ENCODE peak calls at places on chromosomes 11 and 22, in four cellular contexts. One of them, this sample, is unnamed.

GRCh38 chr22:48404801-48405447 is 1422.7 kb downstream of the BRD1 start:
- DNase-seq in NCI-H2107: no peak
- DNase-seq in colonic mucosa: no peak
- DNase-seq in natural killer cell treated with Interleukin-12 subunit alpha and Interleukin-12 subunit beta and Interleukin-15 and Interleukin-18, amount 100 ng/mL, for 72 hours: peak; percentile 44
- DNase-seq in this sample: no peak

GRCh38 chr11:66523611-66524010 is 13.2 kb downstream of the BBS1 start:
- DNase-seq in NCI-H2107: no peak
- DNase-seq in natural killer cell treated with Interleukin-12 subunit alpha and Interleukin-12 subunit beta and Interleukin-15 and Interleukin-18, amount 100 ng/mL, for 72 hours: no peak
- DNase-seq in colonic mucosa: no peak
- DNase-seq in this sample: no peak

GRCh38 chr22:37187891-37188761 is at the start of gene C1QTNF6:
- DNase-seq in colonic mucosa: peak; percentile 65
- DNase-seq in natural killer cell treated with Interleukin-12 subunit alpha and Interleukin-12 subunit beta and Interleukin-15 and Interleukin-18, amount 100 ng/mL, for 72 hours: no peak
- DNase-seq in NCI-H2107: no peak
- DNase-seq in this sample: no peak

GRCh38 chr11:20611892-20612291 is 12.5 kb downstream of the SLC6A5 start:
- DNase-seq in natural killer cell treated with Interleukin-12 subunit alpha and Interleukin-12 subunit beta and Interleukin-15 and Interleukin-18, amount 100 ng/mL, for 72 hours: no peak
- DNase-seq in NCI-H2107: no peak
- DNase-seq in colonic mucosa: no peak
- DNase-seq in this sample: no peak

GRCh38 chr11:85685820-85686459 is at the start of gene CCDC89:
- DNase-seq in NCI-H2107: no peak
- DNase-seq in natural killer cell treated with Interleukin-12 subunit alpha and Interleukin-12 subunit beta and Interleukin-15 and Interleukin-18, amount 100 ng/mL, for 72 hours: no peak
- DNase-seq in colonic mucosa: peak; percentile 59
- DNase-seq in this sample: no peak

GRCh38 chr11:18383388-18384156 is 10.8 kb upstream of the LDHA start:
- DNase-seq in natural killer cell treated with Interleukin-12 subunit alpha and Interleukin-12 subunit beta and Interleukin-15 and Interleukin-18, amount 100 ng/mL, for 72 hours: peak; percentile 83
- DNase-seq in colonic mucosa: peak; percentile 90
- DNase-seq in NCI-H2107: no peak
- DNase-seq in this sample: peak; percentile 41

GRCh38 chr11:8261921-8262551 is 1.6 kb downstream of the LMO1 start:
- DNase-seq in NCI-H2107: no peak
- DNase-seq in colonic mucosa: no peak
- DNase-seq in natural killer cell treated with Interleukin-12 subunit alpha and Interleukin-12 subunit beta and Interleukin-15 and Interleukin-18, amount 100 ng/mL, for 72 hours: no peak
- DNase-seq in this sample: no peak

GRCh38 chr22:38112361-38112760 is 1.9 kb upstream of the BAIAP2L2 start:
- DNase-seq in natural killer cell treated with Interleukin-12 subunit alpha and Interleukin-12 subunit beta and Interleukin-15 and Interleukin-18, amount 100 ng/mL, for 72 hours: no peak
- DNase-seq in colonic mucosa: peak; percentile 57
- DNase-seq in NCI-H2107: no peak
- DNase-seq in this sample: no peak

GRCh38 chr11:115657586-115657985 is 153.4 kb upstream of the CADM1 start:
- DNase-seq in natural killer cell treated with Interleukin-12 subunit alpha and Interleukin-12 subunit beta and Interleukin-15 and Interleukin-18, amount 100 ng/mL, for 72 hours: no peak
- DNase-seq in NCI-H2107: no peak
- DNase-seq in colonic mucosa: no peak
- DNase-seq in this sample: no peak

GRCh38 chr11:12258451-12258850 is 118.9 kb upstream of the PARVA start:
- DNase-seq in natural killer cell treated with Interleukin-12 subunit alpha and Interleukin-12 subunit beta and Interleukin-15 and Interleukin-18, amount 100 ng/mL, for 72 hours: no peak
- DNase-seq in NCI-H2107: no peak
- DNase-seq in colonic mucosa: no peak
- DNase-seq in this sample: no peak

GRCh38 chr22:27192135-27192900 is 534.9 kb downstream of the MIAT start:
- DNase-seq in colonic mucosa: no peak
- DNase-seq in natural killer cell treated with Interleukin-12 subunit alpha and Interleukin-12 subunit beta and Interleukin-15 and Interleukin-18, amount 100 ng/mL, for 72 hours: no peak
- DNase-seq in NCI-H2107: no peak
- DNase-seq in this sample: no peak

GRCh38 chr11:96338910-96339703 is 3.9 kb downstream of the MAML2 start:
- DNase-seq in natural killer cell treated with Interleukin-12 subunit alpha and Interleukin-12 subunit beta and Interleukin-15 and Interleukin-18, amount 100 ng/mL, for 72 hours: peak; percentile 87
- DNase-seq in colonic mucosa: peak; percentile 48
- DNase-seq in NCI-H2107: no peak
- DNase-seq in this sample: no peak

GRCh38 chr11:94604496-94604895 is 37.3 kb downstream of the PIWIL4 start:
- DNase-seq in colonic mucosa: no peak
- DNase-seq in NCI-H2107: no peak
- DNase-seq in natural killer cell treated with Interleukin-12 subunit alpha and Interleukin-12 subunit beta and Interleukin-15 and Interleukin-18, amount 100 ng/mL, for 72 hours: no peak
- DNase-seq in this sample: no peak

GRCh38 chr22:24699861-24700260 is 74.7 kb downstream of the PIWIL3 start:
- DNase-seq in natural killer cell treated with Interleukin-12 subunit alpha and Interleukin-12 subunit beta and Interleukin-15 and Interleukin-18, amount 100 ng/mL, for 72 hours: no peak
- DNase-seq in colonic mucosa: no peak
- DNase-seq in NCI-H2107: no peak
- DNase-seq in this sample: no peak

GRCh38 chr22:35882226-35883027 is 146.2 kb downstream of the RBFOX2 start:
- DNase-seq in colonic mucosa: no peak
- DNase-seq in natural killer cell treated with Interleukin-12 subunit alpha and Interleukin-12 subunit beta and Interleukin-15 and Interleukin-18, amount 100 ng/mL, for 72 hours: no peak
- DNase-seq in NCI-H2107: no peak
- DNase-seq in this sample: no peak

GRCh38 chr11:119754199-119754598 is 25.2 kb upstream of the NECTIN1 start:
- DNase-seq in natural killer cell treated with Interleukin-12 subunit alpha and Interleukin-12 subunit beta and Interleukin-15 and Interleukin-18, amount 100 ng/mL, for 72 hours: no peak
- DNase-seq in colonic mucosa: no peak
- DNase-seq in NCI-H2107: no peak
- DNase-seq in this sample: no peak

GRCh38 chr11:64619811-64620285 is 28.8 kb downstream of the SLC22A12 start:
- DNase-seq in NCI-H2107: no peak
- DNase-seq in natural killer cell treated with Interleukin-12 subunit alpha and Interleukin-12 subunit beta and Interleukin-15 and Interleukin-18, amount 100 ng/mL, for 72 hours: no peak
- DNase-seq in colonic mucosa: peak; percentile 29
- DNase-seq in this sample: no peak

GRCh38 chr22:45966320-45966891 is 10.6 kb downstream of the WNT7B start:
- DNase-seq in colonic mucosa: no peak
- DNase-seq in NCI-H2107: peak; percentile 69
- DNase-seq in natural killer cell treated with Interleukin-12 subunit alpha and Interleukin-12 subunit beta and Interleukin-15 and Interleukin-18, amount 100 ng/mL, for 72 hours: no peak
- DNase-seq in this sample: no peak

GRCh38 chr11:13984616-13985474 is 22.3 kb downstream of the SPON1 start:
- DNase-seq in NCI-H2107: no peak
- DNase-seq in natural killer cell treated with Interleukin-12 subunit alpha and Interleukin-12 subunit beta and Interleukin-15 and Interleukin-18, amount 100 ng/mL, for 72 hours: no peak
- DNase-seq in colonic mucosa: no peak
- DNase-seq in this sample: no peak

GRCh38 chr11:13168281-13168680 is 109.3 kb upstream of the BMAL1 start:
- DNase-seq in natural killer cell treated with Interleukin-12 subunit alpha and Interleukin-12 subunit beta and Interleukin-15 and Interleukin-18, amount 100 ng/mL, for 72 hours: no peak
- DNase-seq in colonic mucosa: no peak
- DNase-seq in NCI-H2107: no peak
- DNase-seq in this sample: no peak

GRCh38 chr11:73270855-73271477 is 1.2 kb upstream of the P2RY6 start:
- DNase-seq in natural killer cell treated with Interleukin-12 subunit alpha and Interleukin-12 subunit beta and Interleukin-15 and Interleukin-18, amount 100 ng/mL, for 72 hours: peak; percentile 58
- DNase-seq in colonic mucosa: no peak
- DNase-seq in NCI-H2107: no peak
- DNase-seq in this sample: no peak

GRCh38 chr22:44342347-44342956 is 29.7 kb upstream of the SHISAL1 start:
- DNase-seq in natural killer cell treated with Interleukin-12 subunit alpha and Interleukin-12 subunit beta and Interleukin-15 and Interleukin-18, amount 100 ng/mL, for 72 hours: no peak
- DNase-seq in colonic mucosa: no peak
- DNase-seq in NCI-H2107: no peak
- DNase-seq in this sample: no peak

GRCh38 chr22:23498811-23499798 is 81.0 kb downstream of the IGLL1 start:
- DNase-seq in natural killer cell treated with Interleukin-12 subunit alpha and Interleukin-12 subunit beta and Interleukin-15 and Interleukin-18, amount 100 ng/mL, for 72 hours: no peak
- DNase-seq in NCI-H2107: no peak
- DNase-seq in colonic mucosa: no peak
- DNase-seq in this sample: no peak

GRCh38 chr11:19237381-19237780 is 3.4 kb downstream of the E2F8 start:
- DNase-seq in natural killer cell treated with Interleukin-12 subunit alpha and Interleukin-12 subunit beta and Interleukin-15 and Interleukin-18, amount 100 ng/mL, for 72 hours: no peak
- DNase-seq in colonic mucosa: no peak
- DNase-seq in NCI-H2107: no peak
- DNase-seq in this sample: no peak

GRCh38 chr22:45818130-45819085 is 146.8 kb downstream of the ATXN10 start:
- DNase-seq in NCI-H2107: no peak
- DNase-seq in colonic mucosa: no peak
- DNase-seq in natural killer cell treated with Interleukin-12 subunit alpha and Interleukin-12 subunit beta and Interleukin-15 and Interleukin-18, amount 100 ng/mL, for 72 hours: no peak
- DNase-seq in this sample: no peak

GRCh38 chr22:38284042-38284402 is 11.2 kb upstream of the TMEM184B start:
- DNase-seq in colonic mucosa: no peak
- DNase-seq in natural killer cell treated with Interleukin-12 subunit alpha and Interleukin-12 subunit beta and Interleukin-15 and Interleukin-18, amount 100 ng/mL, for 72 hours: no peak
- DNase-seq in NCI-H2107: no peak
- DNase-seq in this sample: no peak

GRCh38 chr22:22928666-22929380 is 41.2 kb downstream of the IGLL5 start:
- DNase-seq in colonic mucosa: peak; percentile 28
- DNase-seq in NCI-H2107: no peak
- DNase-seq in natural killer cell treated with Interleukin-12 subunit alpha and Interleukin-12 subunit beta and Interleukin-15 and Interleukin-18, amount 100 ng/mL, for 72 hours: no peak
- DNase-seq in this sample: no peak

GRCh38 chr22:28154856-28155255 is 235.8 kb upstream of the PITPNB start:
- DNase-seq in natural killer cell treated with Interleukin-12 subunit alpha and Interleukin-12 subunit beta and Interleukin-15 and Interleukin-18, amount 100 ng/mL, for 72 hours: no peak
- DNase-seq in NCI-H2107: no peak
- DNase-seq in colonic mucosa: no peak
- DNase-seq in this sample: no peak

GRCh38 chr11:126282361-126282741 is 542 bp upstream of the TIRAP start:
- DNase-seq in NCI-H2107: no peak
- DNase-seq in natural killer cell treated with Interleukin-12 subunit alpha and Interleukin-12 subunit beta and Interleukin-15 and Interleukin-18, amount 100 ng/mL, for 72 hours: no peak
- DNase-seq in colonic mucosa: peak; percentile 53
- DNase-seq in this sample: no peak

GRCh38 chr11:44766112-44766971 is 39.6 kb downstream of the TSPAN18 start:
- DNase-seq in colonic mucosa: no peak
- DNase-seq in natural killer cell treated with Interleukin-12 subunit alpha and Interleukin-12 subunit beta and Interleukin-15 and Interleukin-18, amount 100 ng/mL, for 72 hours: no peak
- DNase-seq in NCI-H2107: no peak
- DNase-seq in this sample: no peak

GRCh38 chr11:76229690-76230240 is 23.5 kb upstream of the WNT11 start:
- DNase-seq in colonic mucosa: no peak
- DNase-seq in natural killer cell treated with Interleukin-12 subunit alpha and Interleukin-12 subunit beta and Interleukin-15 and Interleukin-18, amount 100 ng/mL, for 72 hours: no peak
- DNase-seq in NCI-H2107: no peak
- DNase-seq in this sample: no peak

GRCh38 chr11:134229131-134229790 is 4.8 kb downstream of the VPS26B start:
- DNase-seq in NCI-H2107: no peak
- DNase-seq in colonic mucosa: no peak
- DNase-seq in natural killer cell treated with Interleukin-12 subunit alpha and Interleukin-12 subunit beta and Interleukin-15 and Interleukin-18, amount 100 ng/mL, for 72 hours: no peak
- DNase-seq in this sample: no peak

GRCh38 chr11:117833401-117833891 is 8.9 kb upstream of the FXYD2 start:
- DNase-seq in NCI-H2107: peak; percentile 93
- DNase-seq in natural killer cell treated with Interleukin-12 subunit alpha and Interleukin-12 subunit beta and Interleukin-15 and Interleukin-18, amount 100 ng/mL, for 72 hours: no peak
- DNase-seq in colonic mucosa: peak; percentile 87
- DNase-seq in this sample: no peak